ENCODE peak calls at places on chromosomes 4 and X, in ten cellular contexts. K, T, M, V, W, R, C, P, B and U are unnamed samples.

GRCh38 chr4:8019396-8020365 is 80.0 kb upstream of the AFAP1 start:
- DNase-seq in K (no peak), T (no peak), M (no peak), V (no peak), W (peak), R (no peak), C (no peak), P (no peak), B (no peak), U (peak)

GRCh38 chrX:135477576-135477975 is 42.9 kb upstream of the INTS6L start:
- DNase-seq in K (peak), T (no peak), M (peak), V (no peak), W (peak), R (peak), C (peak), P (peak), B (peak), U (peak)

GRCh38 chr4:101993841-101994221 is 203.3 kb downstream of the BANK1 start:
- DNase-seq in K (no peak), T (no peak), M (no peak), V (no peak), W (no peak), R (no peak), C (no peak), P (no peak), B (no peak), U (no peak)

GRCh38 chrX:68991691-68992345 is 163.0 kb downstream of the EFNB1 start:
- DNase-seq in K (no peak), T (no peak), M (no peak), V (no peak), W (no peak), R (no peak), C (no peak), P (no peak), B (no peak), U (no peak)

GRCh38 chr4:169253904-169254303 is 16.9 kb downstream of the SH3RF1 start:
- DNase-seq in K (no peak), T (no peak), M (peak), V (no peak), W (peak), R (no peak), C (no peak), P (no peak), B (no peak), U (peak)

GRCh38 chr4:8393593-8394038 is 46.9 kb downstream of the ACOX3 start:
- DNase-seq in K (no peak), T (no peak), M (peak), V (no peak), W (no peak), R (no peak), C (peak), P (no peak), B (peak), U (peak)

GRCh38 chr4:2393353-2394270 is 24.8 kb downstream of the ZFYVE28 start:
- DNase-seq in K (no peak), T (no peak), M (peak), V (peak), W (no peak), R (no peak), C (no peak), P (no peak), B (no peak), U (no peak)

GRCh38 chrX:69222103-69223090 is 57.1 kb upstream of the PJA1 start:
- DNase-seq in K (peak), T (peak), M (peak), V (peak), W (peak), R (peak), C (peak), P (peak), B (peak), U (peak)

GRCh38 chr4:158578476-158578875 is 56.8 kb downstream of the RXFP1 start:
- DNase-seq in K (no peak), T (no peak), M (peak), V (no peak), W (no peak), R (no peak), C (no peak), P (no peak), B (peak), U (peak)

GRCh38 chrX:111100191-111100590 is 4.2 kb downstream of the PAK3 start:
- DNase-seq in K (no peak), T (no peak), M (peak), V (peak), W (peak), R (no peak), C (no peak), P (no peak), B (peak), U (no peak)

GRCh38 chrX:75986980-75987379 is 185.9 kb upstream of the PBDC1 start:
- DNase-seq in K (no peak), T (no peak), M (no peak), V (no peak), W (no peak), R (no peak), C (no peak), P (no peak), B (no peak), U (no peak)

GRCh38 chr4:123784626-123785025 is 388.0 kb downstream of the SPRY1 start:
- DNase-seq in K (no peak), T (no peak), M (no peak), V (no peak), W (no peak), R (no peak), C (no peak), P (no peak), B (peak), U (no peak)

GRCh38 chr4:169272265-169272886 is 1.6 kb upstream of the SH3RF1 start:
- DNase-seq in K (no peak), T (no peak), M (peak), V (no peak), W (no peak), R (no peak), C (no peak), P (no peak), B (peak), U (peak)

GRCh38 chrX:154123241-154124219 is 20.5 kb upstream of the OPN1LW start:
- DNase-seq in K (peak), T (no peak), M (peak), V (no peak), W (no peak), R (no peak), C (peak), P (peak), B (no peak), U (no peak)

GRCh38 chrX:20438871-20439526 is 172.3 kb upstream of the RPS6KA3 start:
- DNase-seq in K (no peak), T (no peak), M (no peak), V (no peak), W (no peak), R (no peak), C (no peak), P (no peak), B (no peak), U (no peak)

GRCh38 chrX:42714981-42715688 is 62.8 kb downstream of the PPP1R2C start:
- DNase-seq in K (peak), T (peak), M (no peak), V (peak), W (peak), R (peak), C (peak), P (peak), B (no peak), U (peak)

GRCh38 chr4:147530723-147531122 is 49.8 kb downstream of the EDNRA start:
- DNase-seq in K (no peak), T (no peak), M (no peak), V (no peak), W (no peak), R (no peak), C (no peak), P (no peak), B (no peak), U (no peak)

GRCh38 chr4:137470806-137471205 is 61.5 kb downstream of the PCDH18 start:
- DNase-seq in K (no peak), T (no peak), M (no peak), V (no peak), W (no peak), R (no peak), C (no peak), P (no peak), B (no peak), U (no peak)